ENCODE peak calls at places on chromosomes 16 and 17, in ten cellular contexts. B, F, S, Q, N, W, Y, L, D and P are unnamed samples.
A peak's percentile ranks its signal among the peaks of the same experiment; 100 is the strongest.

GRCh38 chr16:676565-677297 is 1.3 kb downstream of the RHBDL1 start:
- DNase-seq in B (no peak), F (no peak), S (no peak), Q (no peak), N (no peak), W (no peak), Y (no peak), L (no peak), D (no peak), P (no peak)

GRCh38 chr17:45844695-45845375 is at the start of gene SPPL2C:
- DNase-seq in B (no peak), F (no peak), S (no peak), Q (no peak), N (no peak), W (no peak), Y (no peak), L (no peak), D (no peak), P (no peak)

GRCh38 chr16:814974-815373 is 14.4 kb upstream of the GNG13 start:
- DNase-seq in B (no peak), F (peak; percentile 90), S (peak; percentile 78), Q (no peak), N (no peak), W (peak; percentile 21), Y (peak; percentile 64), L (peak; percentile 28), D (no peak), P (no peak)

GRCh38 chr16:66376577-66377326 is 10.3 kb downstream of the CDH5 start:
- DNase-seq in B (no peak), F (no peak), S (no peak), Q (no peak), N (no peak), W (no peak), Y (no peak), L (no peak), D (no peak), P (no peak)

GRCh38 chr17:31052187-31052889 is 42.4 kb upstream of the NF1 start:
- DNase-seq in B (peak; percentile 61), F (peak; percentile 96), S (peak; percentile 98), Q (no peak), N (peak; percentile 38), W (peak; percentile 90), Y (no peak), L (peak; percentile 98), D (no peak), P (peak; percentile 19)

GRCh38 chr17:58529275-58529674 is 14.8 kb upstream of the MTMR4 start:
- DNase-seq in B (no peak), F (no peak), S (no peak), Q (no peak), N (no peak), W (no peak), Y (no peak), L (no peak), D (no peak), P (peak; percentile 93)

GRCh38 chr17:72556944-72557826 is 436.4 kb downstream of the SOX9 start:
- DNase-seq in B (peak; percentile 87), F (peak; percentile 75), S (peak; percentile 46), Q (peak; percentile 80), N (peak; percentile 60), W (no peak), Y (peak; percentile 73), L (peak; percentile 56), D (peak; percentile 13), P (no peak)

GRCh38 chr17:43992641-43993040 is 11.8 kb upstream of the NAGS start:
- DNase-seq in B (no peak), F (no peak), S (no peak), Q (no peak), N (no peak), W (no peak), Y (no peak), L (no peak), D (no peak), P (no peak)